ENCODE peak calls at places on chromosomes 5 and 9, in five cellular contexts. Z is NB4, U is SK-N-SH, L is suprapubic skin, G is tibial artery. V is an unnamed sample.

GRCh38 chr9:124940521-124940893 is 376 bp downstream of the GOLGA1 start:
- DNase-seq in Z (no peak), U (no peak), L (no peak), G (no peak), V (no peak)

GRCh38 chr5:27590503-27590902 is 552.1 kb upstream of the CDH9 start:
- DNase-seq in Z (no peak), U (no peak), L (no peak), G (no peak), V (peak; percentile 7)

GRCh38 chr5:149310947-149311675 is 34.2 kb upstream of the GRPEL2 start:
- DNase-seq in Z (no peak), U (no peak), L (no peak), G (no peak), V (peak; percentile 87)

GRCh38 chr5:93163010-93163663 is 417.9 kb downstream of the NR2F1-AS1 start:
- DNase-seq in Z (no peak), U (no peak), L (no peak), G (no peak), V (no peak)

GRCh38 chr9:105299190-105299854 is 54.9 kb downstream of the SLC44A1 start:
- DNase-seq in Z (peak; percentile 70), U (no peak), L (no peak), G (peak; percentile 69), V (no peak)

GRCh38 chr5:1318659-1319251 is 23.9 kb upstream of the TERT start:
- DNase-seq in Z (peak; percentile 49), U (no peak), L (peak; percentile 57), G (peak; percentile 58), V (peak; percentile 8)

GRCh38 chr5:38601843-38602424 is 45.5 kb upstream of the LIFR start:
- DNase-seq in Z (no peak), U (no peak), L (no peak), G (no peak), V (no peak)

GRCh38 chr5:169695919-169696490 is 58.9 kb downstream of the DOCK2 start:
- DNase-seq in Z (no peak), U (peak; percentile 28), L (no peak), G (no peak), V (no peak)

GRCh38 chr5:39014544-39014943 is 59.7 kb downstream of the RICTOR start:
- DNase-seq in Z (no peak), U (no peak), L (no peak), G (no peak), V (no peak)

GRCh38 chr5:141848771-141849370 is 29.3 kb downstream of the PCDH1 start:
- DNase-seq in Z (no peak), U (no peak), L (no peak), G (peak; percentile 80), V (peak; percentile 83)

GRCh38 chr9:113274474-113275146 is 762 bp downstream of the CDC26 start:
- DNase-seq in Z (peak; percentile 73), U (peak; percentile 57), L (no peak), G (no peak), V (peak; percentile 51)

GRCh38 chr9:116494815-116495634 is 192.1 kb upstream of the TRIM32 start:
- DNase-seq in Z (peak; percentile 27), U (no peak), L (no peak), G (no peak), V (peak; percentile 52)

GRCh38 chr5:181126841-181127240 is 4.1 kb downstream of the OR2V1 start:
- DNase-seq in Z (no peak), U (no peak), L (no peak), G (peak; percentile 45), V (no peak)

GRCh38 chr5:177557041-177557647 is 2.8 kb upstream of the FAM193B start:
- DNase-seq in Z (peak; percentile 77), U (no peak), L (no peak), G (no peak), V (no peak)

GRCh38 chr5:155943516-155944407 is 383.2 kb upstream of the SGCD start:
- DNase-seq in Z (peak; percentile 53), U (peak; percentile 52), L (no peak), G (no peak), V (peak; percentile 73)

GRCh38 chr5:41296066-41296465 is 82.7 kb upstream of the C6 start:
- DNase-seq in Z (no peak), U (no peak), L (no peak), G (no peak), V (no peak)

GRCh38 chr5:91403404-91403803 is 20.3 kb upstream of the ARRDC3 start:
- DNase-seq in Z (no peak), U (no peak), L (no peak), G (no peak), V (no peak)

GRCh38 chr9:114289106-114289505 is 33.8 kb upstream of the ORM1 start:
- DNase-seq in Z (no peak), U (no peak), L (peak; percentile 59), G (peak; percentile 59), V (peak; percentile 15)

GRCh38 chr5:150262502-150262901 is 27.1 kb downstream of the CAMK2A start:
- DNase-seq in Z (no peak), U (no peak), L (no peak), G (no peak), V (no peak)

GRCh38 chr9:841371-842209 is at the start of gene DMRT1:
- DNase-seq in Z (no peak), U (no peak), L (no peak), G (no peak), V (peak; percentile 27)

GRCh38 chr5:102755691-102756371 is 726 bp downstream of the PAM start:
- DNase-seq in Z (peak; percentile 74), U (peak; percentile 63), L (peak; percentile 90), G (peak; percentile 85), V (peak; percentile 42)

GRCh38 chr9:122213589-122214413 is 15.0 kb downstream of the LHX6 start:
- DNase-seq in Z (peak; percentile 92), U (peak; percentile 99), L (no peak), G (no peak), V (peak; percentile 89)

GRCh38 chr9:7788772-7789171 is 10.8 kb downstream of the DMAC1 start:
- DNase-seq in Z (no peak), U (no peak), L (no peak), G (no peak), V (no peak)

GRCh38 chr5:174829511-174829864 is 105.1 kb downstream of the MSX2 start:
- DNase-seq in Z (no peak), U (no peak), L (no peak), G (no peak), V (no peak)

GRCh38 chr9:4508246-4508906 is 18.1 kb downstream of the SLC1A1 start:
- DNase-seq in Z (no peak), U (no peak), L (no peak), G (no peak), V (no peak)

GRCh38 chr5:5710471-5710870 is 288.0 kb downstream of the ICE1 start:
- DNase-seq in Z (no peak), U (peak; percentile 65), L (no peak), G (no peak), V (no peak)

GRCh38 chr5:5705010-5705409 is 282.5 kb downstream of the ICE1 start:
- DNase-seq in Z (no peak), U (no peak), L (no peak), G (no peak), V (no peak)

GRCh38 chr5:5704352-5704751 is 281.9 kb downstream of the ICE1 start:
- DNase-seq in Z (no peak), U (no peak), L (no peak), G (no peak), V (no peak)

GRCh38 chr5:5711112-5711511 is 288.6 kb downstream of the ICE1 start:
- DNase-seq in Z (no peak), U (peak; percentile 64), L (no peak), G (no peak), V (no peak)

DNA sequence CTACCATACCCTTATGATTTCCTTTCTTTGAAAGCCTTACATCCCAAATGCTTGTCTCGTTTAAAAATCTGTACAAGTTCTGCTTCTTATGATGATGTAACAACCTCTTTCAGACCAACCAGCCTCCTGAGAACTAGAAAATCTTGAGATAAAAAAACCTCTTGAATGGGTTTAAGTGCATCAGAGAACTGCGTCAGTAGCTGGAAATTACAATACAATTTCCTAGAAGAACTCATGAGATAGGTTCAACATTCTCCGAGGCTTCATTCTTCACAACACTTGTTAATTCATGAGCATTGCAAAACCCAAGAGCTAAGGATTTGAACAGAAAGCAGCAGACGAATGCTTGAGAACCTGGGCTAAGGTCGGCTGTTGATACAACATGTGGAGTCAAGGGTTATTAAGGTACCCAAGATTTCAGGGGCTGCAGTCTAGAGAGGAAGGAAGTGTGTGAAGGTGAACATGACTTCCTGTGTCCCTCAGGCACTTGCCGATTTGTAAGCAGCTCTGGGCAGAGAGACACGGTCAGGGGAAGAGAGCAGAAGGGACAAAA is 286.0 kb downstream of the ICE1 start:
- DNase-seq in Z (no peak), U (no peak), L (no peak), G (no peak), V (no peak)
- H3K4me3 ChIP-seq in Z (no peak overlapping the region), U (no peak overlapping the region), L (no peak overlapping the region), G (no peak overlapping the region), V (no peak overlapping the region)

GRCh38 chr9:21027295-21027694 is 4.1 kb downstream of the HACD4 start:
- DNase-seq in Z (no peak), U (no peak), L (no peak), G (no peak), V (no peak)
- H3K4me3 ChIP-seq in Z (no peak overlapping the region), U (no peak overlapping the region), L (no peak overlapping the region), G (no peak overlapping the region), V (no peak overlapping the region)

DNA sequence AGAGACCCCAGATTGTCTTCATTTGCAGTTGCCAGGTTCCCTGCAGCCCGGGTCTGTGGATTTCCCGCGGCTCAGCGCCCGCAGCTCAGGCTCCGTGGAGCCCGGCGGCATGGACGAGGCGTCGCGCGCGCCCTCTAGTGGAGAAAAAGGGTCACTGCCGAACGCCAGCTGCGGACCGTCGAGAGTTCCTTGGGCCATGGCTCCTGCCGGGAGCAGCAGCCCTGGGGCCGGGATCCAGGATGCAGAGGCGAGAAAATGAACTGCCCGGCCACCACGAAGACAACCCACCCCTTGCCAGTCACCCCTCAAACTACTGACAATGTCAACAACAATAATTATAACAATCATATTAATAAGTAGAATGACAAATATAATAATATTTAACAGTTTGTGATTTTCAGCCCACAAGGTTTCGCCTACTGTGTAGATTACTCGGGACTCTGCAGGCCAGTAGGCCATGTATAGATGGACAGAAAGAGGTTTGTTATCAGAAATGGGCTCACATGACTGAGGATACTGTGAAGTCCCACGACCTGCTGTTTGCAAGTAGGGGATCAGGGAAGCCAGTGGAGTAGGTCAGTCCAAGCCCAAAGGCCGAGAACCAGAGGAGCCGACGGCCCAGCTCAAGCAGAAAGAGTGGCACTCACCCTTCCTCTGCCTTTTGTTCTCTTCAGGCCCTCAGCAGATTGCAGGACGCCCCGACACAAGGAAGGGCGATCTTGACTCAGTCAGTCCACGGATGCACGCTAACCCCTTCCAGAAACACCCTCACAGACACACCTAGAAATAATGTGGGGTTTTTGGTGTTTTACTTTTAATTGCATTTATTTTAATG is 43.1 kb downstream of the BOD1 start:
- DNase-seq in Z (peak; percentile 52), U (peak; percentile 89), L (peak; percentile 80), G (peak; percentile 85), V (peak; percentile 77)
- H3K4me3 ChIP-seq in Z (no peak overlapping the region), U (peak overlapping the region; percentile 31), L (peak overlapping the region; percentile 24), G (peak overlapping the region; percentile 0), V (no peak overlapping the region)

DNA sequence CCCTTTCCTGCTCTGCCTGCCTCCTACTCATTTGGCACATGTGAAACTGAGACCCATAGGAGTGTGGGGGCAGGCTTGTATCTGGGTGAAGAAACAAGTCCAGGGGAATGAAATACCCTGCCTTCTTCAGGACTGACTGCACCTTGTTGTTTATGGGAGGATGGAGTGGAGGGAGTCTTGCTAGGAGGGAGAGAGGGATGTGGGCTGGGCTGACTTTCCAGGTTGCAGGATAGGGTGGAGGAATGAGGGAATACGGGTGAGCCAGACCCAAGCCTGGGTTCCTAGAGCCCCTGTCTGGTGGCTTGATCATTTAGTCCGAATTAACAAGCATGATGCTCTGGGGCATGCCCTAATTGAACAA is 3.3 kb downstream of the CXXC5 start:
- DNase-seq in Z (no peak), U (no peak), L (peak; percentile 60), G (no peak), V (no peak)
- H3K4me3 ChIP-seq in Z (peak overlapping the region; percentile 43), U (peak overlapping the region; percentile 30), L (peak overlapping the region; percentile 85), G (peak overlapping the region; percentile 98), V (peak overlapping the region; percentile 6)

GRCh38 chr9:96461336-96461735 is 11.4 kb downstream of the HABP4 start:
- DNase-seq in Z (no peak), U (no peak), L (no peak), G (no peak), V (no peak)
- H3K4me3 ChIP-seq in Z (no peak overlapping the region), U (no peak overlapping the region), L (no peak overlapping the region), G (no peak overlapping the region), V (no peak overlapping the region)

V was measured in WERI-Rb-1.